ENCODE peak calls at places on chromosomes 5 and 9, in ten cellular contexts. One of them, this sample, is unnamed.

GRCh38 chr5:51225671-51226419 is 157.4 kb upstream of the ISL1 start:
- DNase-seq in T follicular helper cell: no peak
- DNase-seq in astrocyte of the spinal cord: no peak
- DNase-seq in MV-4-11: no peak
- DNase-seq in ELF-1: no peak
- DNase-seq in stimulated activated CD4-positive, alpha-beta T cell treated with anti-CD3 and anti-CD28 coated beads, Interleukin-12 subunit alpha, Interleukin-12 subunit beta, amount 100 ng/mL, for 4 hours: no peak
- DNase-seq in RWPE1: peak; percentile 18
- DNase-seq in activated naive CD8-positive, alpha-beta T cell treated with anti-CD3 and anti-CD28 coated beads for 36 hours: no peak
- DNase-seq in endothelial cell: no peak
- DNase-seq in nucleus accumbens: no peak
- DNase-seq in this sample: no peak

GRCh38 chr9:90894956-90895687 is 93.5 kb downstream of the SYK start:
- DNase-seq in ELF-1: peak; percentile 46
- DNase-seq in T follicular helper cell: no peak
- DNase-seq in astrocyte of the spinal cord: no peak
- DNase-seq in RWPE1: peak; percentile 26
- DNase-seq in endothelial cell: peak; percentile 47
- DNase-seq in stimulated activated CD4-positive, alpha-beta T cell treated with anti-CD3 and anti-CD28 coated beads, Interleukin-12 subunit alpha, Interleukin-12 subunit beta, amount 100 ng/mL, for 4 hours: no peak
- DNase-seq in activated naive CD8-positive, alpha-beta T cell treated with anti-CD3 and anti-CD28 coated beads for 36 hours: no peak
- DNase-seq in nucleus accumbens: no peak
- DNase-seq in MV-4-11: peak; percentile 5
- DNase-seq in this sample: no peak

GRCh38 chr5:97547414-97547813 is 364.4 kb upstream of the RIOK2 start:
- DNase-seq in astrocyte of the spinal cord: no peak
- DNase-seq in RWPE1: no peak
- DNase-seq in T follicular helper cell: no peak
- DNase-seq in nucleus accumbens: no peak
- DNase-seq in MV-4-11: no peak
- DNase-seq in ELF-1: no peak
- DNase-seq in endothelial cell: no peak
- DNase-seq in activated naive CD8-positive, alpha-beta T cell treated with anti-CD3 and anti-CD28 coated beads for 36 hours: no peak
- DNase-seq in stimulated activated CD4-positive, alpha-beta T cell treated with anti-CD3 and anti-CD28 coated beads, Interleukin-12 subunit alpha, Interleukin-12 subunit beta, amount 100 ng/mL, for 4 hours: no peak
- DNase-seq in this sample: no peak

GRCh38 chr5:10162468-10162867 is 87.2 kb downstream of the ATPSCKMT start:
- DNase-seq in endothelial cell: no peak
- DNase-seq in activated naive CD8-positive, alpha-beta T cell treated with anti-CD3 and anti-CD28 coated beads for 36 hours: no peak
- DNase-seq in stimulated activated CD4-positive, alpha-beta T cell treated with anti-CD3 and anti-CD28 coated beads, Interleukin-12 subunit alpha, Interleukin-12 subunit beta, amount 100 ng/mL, for 4 hours: no peak
- DNase-seq in MV-4-11: no peak
- DNase-seq in astrocyte of the spinal cord: no peak
- DNase-seq in ELF-1: peak; percentile 31
- DNase-seq in T follicular helper cell: no peak
- DNase-seq in nucleus accumbens: no peak
- DNase-seq in RWPE1: no peak
- DNase-seq in this sample: no peak

GRCh38 chr5:119031905-119032304 is 39.0 kb upstream of the DMXL1 start:
- DNase-seq in ELF-1: no peak
- DNase-seq in endothelial cell: no peak
- DNase-seq in stimulated activated CD4-positive, alpha-beta T cell treated with anti-CD3 and anti-CD28 coated beads, Interleukin-12 subunit alpha, Interleukin-12 subunit beta, amount 100 ng/mL, for 4 hours: no peak
- DNase-seq in T follicular helper cell: no peak
- DNase-seq in nucleus accumbens: no peak
- DNase-seq in astrocyte of the spinal cord: no peak
- DNase-seq in activated naive CD8-positive, alpha-beta T cell treated with anti-CD3 and anti-CD28 coated beads for 36 hours: peak; percentile 24
- DNase-seq in MV-4-11: no peak
- DNase-seq in RWPE1: no peak
- DNase-seq in this sample: no peak

GRCh38 chr9:98329281-98329680 is 73.8 kb upstream of the TBC1D2 start:
- DNase-seq in T follicular helper cell: no peak
- DNase-seq in ELF-1: no peak
- DNase-seq in endothelial cell: no peak
- DNase-seq in stimulated activated CD4-positive, alpha-beta T cell treated with anti-CD3 and anti-CD28 coated beads, Interleukin-12 subunit alpha, Interleukin-12 subunit beta, amount 100 ng/mL, for 4 hours: no peak
- DNase-seq in nucleus accumbens: no peak
- DNase-seq in MV-4-11: no peak
- DNase-seq in astrocyte of the spinal cord: no peak
- DNase-seq in RWPE1: no peak
- DNase-seq in activated naive CD8-positive, alpha-beta T cell treated with anti-CD3 and anti-CD28 coated beads for 36 hours: no peak
- DNase-seq in this sample: no peak

GRCh38 chr9:109064963-109065701 is 51.8 kb upstream of the CTNNAL1 start:
- DNase-seq in RWPE1: peak; percentile 79
- DNase-seq in MV-4-11: no peak
- DNase-seq in activated naive CD8-positive, alpha-beta T cell treated with anti-CD3 and anti-CD28 coated beads for 36 hours: no peak
- DNase-seq in stimulated activated CD4-positive, alpha-beta T cell treated with anti-CD3 and anti-CD28 coated beads, Interleukin-12 subunit alpha, Interleukin-12 subunit beta, amount 100 ng/mL, for 4 hours: no peak
- DNase-seq in endothelial cell: no peak
- DNase-seq in nucleus accumbens: no peak
- DNase-seq in astrocyte of the spinal cord: peak; percentile 13
- DNase-seq in ELF-1: no peak
- DNase-seq in T follicular helper cell: no peak
- DNase-seq in this sample: no peak

GRCh38 chr9:107242073-107243063 is 40.7 kb upstream of the RAD23B start:
- DNase-seq in astrocyte of the spinal cord: peak; percentile 33
- DNase-seq in T follicular helper cell: no peak
- DNase-seq in nucleus accumbens: no peak
- DNase-seq in MV-4-11: no peak
- DNase-seq in endothelial cell: no peak
- DNase-seq in activated naive CD8-positive, alpha-beta T cell treated with anti-CD3 and anti-CD28 coated beads for 36 hours: no peak
- DNase-seq in stimulated activated CD4-positive, alpha-beta T cell treated with anti-CD3 and anti-CD28 coated beads, Interleukin-12 subunit alpha, Interleukin-12 subunit beta, amount 100 ng/mL, for 4 hours: no peak
- DNase-seq in RWPE1: no peak
- DNase-seq in ELF-1: no peak
- DNase-seq in this sample: no peak

GRCh38 chr5:176535655-176536131 is 1.5 kb downstream of the RNF44 start:
- DNase-seq in MV-4-11: no peak
- DNase-seq in stimulated activated CD4-positive, alpha-beta T cell treated with anti-CD3 and anti-CD28 coated beads, Interleukin-12 subunit alpha, Interleukin-12 subunit beta, amount 100 ng/mL, for 4 hours: no peak
- DNase-seq in endothelial cell: no peak
- DNase-seq in RWPE1: no peak
- DNase-seq in T follicular helper cell: no peak
- DNase-seq in activated naive CD8-positive, alpha-beta T cell treated with anti-CD3 and anti-CD28 coated beads for 36 hours: peak; percentile 30
- DNase-seq in nucleus accumbens: no peak
- DNase-seq in astrocyte of the spinal cord: no peak
- DNase-seq in ELF-1: no peak
- DNase-seq in this sample: no peak

GRCh38 chr9:121445986-121446385 is 53.7 kb downstream of the GGTA1 start:
- DNase-seq in RWPE1: no peak
- DNase-seq in astrocyte of the spinal cord: no peak
- DNase-seq in T follicular helper cell: no peak
- DNase-seq in ELF-1: no peak
- DNase-seq in endothelial cell: no peak
- DNase-seq in activated naive CD8-positive, alpha-beta T cell treated with anti-CD3 and anti-CD28 coated beads for 36 hours: peak; percentile 25
- DNase-seq in MV-4-11: no peak
- DNase-seq in stimulated activated CD4-positive, alpha-beta T cell treated with anti-CD3 and anti-CD28 coated beads, Interleukin-12 subunit alpha, Interleukin-12 subunit beta, amount 100 ng/mL, for 4 hours: no peak
- DNase-seq in nucleus accumbens: no peak
- DNase-seq in this sample: no peak